ENCODE peak calls at places on chromosomes 2 and 18, in four cellular contexts. M, A, H and B are unnamed samples.

GRCh38 chr2:111135910-111136297 is 15.2 kb downstream of the BCL2L11 start:
- DNase-seq in M (no peak), A (no peak), H (peak), B (peak)

GRCh38 chr18:30562231-30562630 is 480.3 kb downstream of the DSC3 start:
- DNase-seq in M (no peak), A (no peak), H (no peak), B (no peak)

GRCh38 chr2:172489682-172490081 is 62.3 kb downstream of the ITGA6 start:
- DNase-seq in M (no peak), A (no peak), H (no peak), B (no peak)

GRCh38 chr2:27407798-27408491 is 1.4 kb downstream of the PPM1G start:
- DNase-seq in M (peak), A (no peak), H (peak), B (peak)

GRCh38 chr2:158319269-158319668 is 137.3 kb downstream of the CCDC148 start:
- DNase-seq in M (no peak), A (no peak), H (no peak), B (no peak)

GRCh38 chr2:43942881-43943280 is 52.9 kb downstream of the LRPPRC start:
- DNase-seq in M (no peak), A (no peak), H (no peak), B (no peak)

GRCh38 chr2:173720310-173720709 is 244.9 kb downstream of the SP3 start:
- DNase-seq in M (no peak), A (no peak), H (no peak), B (no peak)

GRCh38 chr18:22132258-22132657 is 37.1 kb upstream of the GATA6 start:
- DNase-seq in M (no peak), A (no peak), H (no peak), B (no peak)

GRCh38 chr18:44851806-44852205 is 171.1 kb downstream of the SETBP1 start:
- DNase-seq in M (no peak), A (no peak), H (no peak), B (no peak)

GRCh38 chr2:12325806-12326205 is 390.9 kb upstream of the TRIB2 start:
- DNase-seq in M (no peak), A (no peak), H (no peak), B (peak)

GRCh38 chr2:215530191-215530968 is 94.5 kb upstream of the FN1 start:
- DNase-seq in M (no peak), A (no peak), H (no peak), B (no peak)

GRCh38 chr2:120466704-120467054 is 120.7 kb downstream of the INHBB start:
- DNase-seq in M (no peak), A (no peak), H (peak), B (no peak)

GRCh38 chr2:210337159-210337558 is 22.2 kb upstream of the MYL1 start:
- DNase-seq in M (no peak), A (no peak), H (no peak), B (no peak)

GRCh38 chr2:67776276-67776675 is 286.5 kb downstream of the C1D start:
- DNase-seq in M (no peak), A (no peak), H (no peak), B (no peak)

GRCh38 chr18:56873441-56874140 is 222.4 kb downstream of the WDR7 start:
- DNase-seq in M (no peak), A (no peak), H (peak), B (no peak)

GRCh38 chr18:9095297-9096012 is 7.0 kb upstream of the NDUFV2 start:
- DNase-seq in M (peak), A (peak), H (peak), B (no peak)

GRCh38 chr2:183037281-183037659 is 987 bp downstream of the NCKAP1 start:
- DNase-seq in M (no peak), A (no peak), H (peak), B (no peak)

GRCh38 chr2:52597361-52597760 is 1170.2 kb upstream of the CHAC2 start:
- DNase-seq in M (no peak), A (no peak), H (no peak), B (no peak)

GRCh38 chr2:7405861-7406715 is 488.9 kb downstream of the RNF144A start:
- DNase-seq in M (no peak), A (no peak), H (no peak), B (no peak)

GRCh38 chr2:154507186-154507585 is 191.3 kb upstream of the KCNJ3 start:
- DNase-seq in M (no peak), A (no peak), H (no peak), B (no peak)

GRCh38 chr18:32760391-32760790 is 12.4 kb downstream of the KLHL14 start:
- DNase-seq in M (no peak), A (peak), H (no peak), B (no peak)

GRCh38 chr2:233049194-233049761 is 10.9 kb upstream of the INPP5D start:
- DNase-seq in M (no peak), A (no peak), H (no peak), B (no peak)

GRCh38 chr2:109028738-109029443 is 39.9 kb upstream of the EDAR start:
- DNase-seq in M (no peak), A (no peak), H (no peak), B (no peak)
- TF ChIP-seq CHD4 in M (no peak), A (no peak), H (no peak), B (no peak)

GRCh38 chr2:149575742-149576141 is 11.8 kb downstream of the MMADHC start:
- DNase-seq in M (no peak), A (no peak), H (no peak), B (no peak)

GRCh38 chr2:149577269-149577668 is 10.3 kb downstream of the MMADHC start:
- DNase-seq in M (no peak), A (no peak), H (no peak), B (no peak)

GRCh38 chr2:149575277-149575676 is 12.3 kb downstream of the MMADHC start:
- DNase-seq in M (no peak), A (no peak), H (no peak), B (no peak)

GRCh38 chr2:149585317-149585885 is 2.2 kb downstream of the MMADHC start:
- DNase-seq in M (no peak), A (no peak), H (peak), B (no peak)

GRCh38 chr2:149579972-149580882 is 7.3 kb downstream of the MMADHC start:
- DNase-seq in M (no peak), A (no peak), H (no peak), B (no peak)
- TF ChIP-seq CHD4 in M (no peak), A (no peak), H (no peak), B (no peak)

GRCh38 chr2:72689579-72690170 is 136.2 kb downstream of the EXOC6B start:
- DNase-seq in M (no peak), A (no peak), H (no peak), B (no peak)
- TF ChIP-seq CHD4 in M (no peak), A (no peak), H (no peak), B (no peak)

GRCh38 chr18:36481935-36482334 is 184.4 kb downstream of the FHOD3 start:
- DNase-seq in M (no peak), A (no peak), H (no peak), B (no peak)
- TF ChIP-seq CHD4 in M (no peak), A (no peak), H (no peak), B (no peak)